ENCODE peak calls at places on chromosome 5, in seven cellular contexts. R, H, Q, E, T, A and W are unnamed samples.
A peak's percentile ranks its signal among the peaks of the same experiment; 100 is the strongest.

GRCh38 chr5:168995024-168995423 is 305.9 kb downstream of the SLIT3 start:
- DNase-seq in R (no peak), H (no peak), Q (no peak), E (no peak), T (no peak), A (peak; percentile 30), W (no peak)

GRCh38 chr5:169183581-169183980 is 117.4 kb downstream of the SLIT3 start:
- DNase-seq in R (no peak), H (no peak), Q (no peak), E (no peak), T (no peak), A (no peak), W (no peak)

GRCh38 chr5:180112101-180112861 is 40.7 kb upstream of the RNF130 start:
- DNase-seq in R (no peak), H (no peak), Q (peak; percentile 7), E (no peak), T (no peak), A (no peak), W (no peak)

GRCh38 chr5:57492632-57493031 is 10.0 kb upstream of the ACTBL2 start:
- DNase-seq in R (no peak), H (no peak), Q (no peak), E (no peak), T (no peak), A (no peak), W (no peak)

GRCh38 chr5:3029396-3029795 is 277.9 kb upstream of the IRX2 start:
- DNase-seq in R (no peak), H (no peak), Q (no peak), E (no peak), T (no peak), A (no peak), W (no peak)

GRCh38 chr5:143355710-143356109 is 47.8 kb downstream of the NR3C1 start:
- DNase-seq in R (no peak), H (no peak), Q (peak; percentile 50), E (peak; percentile 41), T (peak; percentile 84), A (peak; percentile 76), W (peak; percentile 72)

GRCh38 chr5:190366-191035 is 794 bp upstream of the LRRC14B start:
- DNase-seq in R (no peak), H (no peak), Q (no peak), E (no peak), T (no peak), A (no peak), W (no peak)

GRCh38 chr5:135139397-135140134 is 105.5 kb upstream of the PITX1 start:
- DNase-seq in R (no peak), H (no peak), Q (no peak), E (peak; percentile 70), T (peak; percentile 73), A (peak; percentile 45), W (no peak)

GRCh38 chr5:147887026-147887627 is 8.6 kb downstream of the SCGB3A2 start:
- DNase-seq in R (no peak), H (no peak), Q (peak; percentile 3), E (no peak), T (peak; percentile 12), A (peak; percentile 3), W (no peak)
- TF ChIP-seq SIN3A in R (no peak), H (no peak), Q (no peak), E (no peak), T (no peak), A (no peak), W (no peak)

GRCh38 chr5:150516011-150516410 is 8.1 kb downstream of the NDST1 start:
- DNase-seq in R (no peak), H (no peak), Q (peak; percentile 86), E (peak; percentile 77), T (no peak), A (peak; percentile 25), W (no peak)
- TF ChIP-seq SIN3A in R (no peak), H (no peak), Q (no peak), E (no peak), T (no peak), A (no peak), W (no peak)

GRCh38 chr5:132081458-132081857 is 7.9 kb downstream of the CSF2 start:
- DNase-seq in R (no peak), H (no peak), Q (no peak), E (no peak), T (no peak), A (no peak), W (no peak)

GRCh38 chr5:132082329-132083023 is 8.9 kb downstream of the CSF2 start:
- DNase-seq in R (no peak), H (no peak), Q (no peak), E (no peak), T (no peak), A (no peak), W (no peak)

GRCh38 chr5:132085686-132086085 is 12.1 kb downstream of the CSF2 start:
- DNase-seq in R (no peak), H (no peak), Q (no peak), E (no peak), T (no peak), A (no peak), W (no peak)

GRCh38 chr5:132080595-132080994 is 7.0 kb downstream of the CSF2 start:
- DNase-seq in R (no peak), H (no peak), Q (no peak), E (no peak), T (no peak), A (no peak), W (no peak)

GRCh38 chr5:132083065-132083678 is 9.6 kb downstream of the CSF2 start:
- DNase-seq in R (no peak), H (no peak), Q (no peak), E (no peak), T (no peak), A (no peak), W (no peak)
- TF ChIP-seq SIN3A in R (no peak), H (no peak), Q (no peak), E (no peak), T (no peak), A (no peak), W (no peak)

GRCh38 chr5:98769256-98770157 is 4.0 kb upstream of the RGMB start:
- DNase-seq in R (peak; percentile 86), H (no peak), Q (peak; percentile 61), E (no peak), T (no peak), A (no peak), W (no peak)
- TF ChIP-seq SIN3A in R (no peak), H (no peak), Q (no peak), E (no peak), T (no peak), A (no peak), W (no peak)

GRCh38 chr5:112084149-112084548 is 327.2 kb upstream of the NREP start:
- DNase-seq in R (no peak), H (no peak), Q (no peak), E (no peak), T (no peak), A (no peak), W (no peak)
- TF ChIP-seq SIN3A in R (no peak), H (no peak), Q (no peak), E (no peak), T (no peak), A (no peak), W (no peak)